ENCODE peak calls at places on chromosomes 2 and 18, in seven cellular contexts. Y is H9, H is IMR-90, Q is mesendoderm, I is kidney, O is fibroblast of lung, F is HCT116. K is an unnamed sample. For H3K4me1, the result is how much of the 10 kb centered on the place peaks cover.

GRCh38 chr2:231494669-231495068 is 30.4 kb upstream of the NCL start:
- DNase-seq in Y (no peak), H (no peak), Q (no peak), F (no peak), O (no peak), I (no peak), K (no peak)

GRCh38 chr18:31596081-31596872 is 4.6 kb downstream of the TTR start:
- DNase-seq in H (no peak), Q (no peak), O (peak), F (no peak), Y (no peak), I (no peak), K (no peak)

GRCh38 chr2:172087780-172088244 is 2.5 kb downstream of the DLX1 start:
- DNase-seq in H (no peak), F (no peak), I (no peak), O (no peak), Y (peak), Q (peak), K (peak)

GRCh38 chr2:9212010-9212638 is 5.5 kb downstream of the ASAP2 start:
- DNase-seq in F (no peak), I (no peak), O (no peak), Y (no peak), H (no peak), Q (no peak), K (no peak)

GRCh38 chr2:190149942-190150341 is 87.4 kb upstream of the MSTN start:
- DNase-seq in H (no peak), Y (peak), F (no peak), O (no peak), Q (no peak), I (no peak), K (peak)

GRCh38 chr2:83578405-83578804 is 880.7 kb downstream of the SUCLG1 start:
- DNase-seq in F (no peak), H (no peak), O (no peak), I (no peak), Q (no peak), Y (no peak), K (no peak)

GRCh38 chr2:136207030-136207623 is 89.2 kb upstream of the CXCR4 start:
- DNase-seq in Q (no peak), Y (no peak), O (no peak), I (no peak), F (no peak), H (no peak), K (no peak)

GRCh38 chr2:121955313-121956211 is 200.1 kb downstream of the TSN start:
- DNase-seq in H (no peak), F (no peak), Y (no peak), O (no peak), I (no peak), Q (no peak), K (peak)

GRCh38 chr18:76380791-76381405 is 114.1 kb downstream of the ZNF516 start:
- DNase-seq in Y (peak), H (no peak), F (peak), O (no peak), I (no peak), Q (peak), K (peak)

GRCh38 chr2:10428355-10428754 is 19.8 kb downstream of the ODC1 start:
- DNase-seq in Y (no peak), O (no peak), F (no peak), H (no peak), Q (no peak), I (no peak), K (no peak)

GRCh38 chr18:76633504-76634259 is 138.6 kb upstream of the ZNF516 start:
- DNase-seq in O (no peak), Q (no peak), I (no peak), Y (no peak), H (no peak), F (no peak), K (no peak)

GRCh38 chr2:167335627-167336026 is 447.3 kb downstream of the XIRP2 start:
- DNase-seq in Y (no peak), H (peak), F (no peak), I (no peak), O (peak), Q (peak), K (no peak)

GRCh38 chr18:23532848-23533247 is 29.5 kb downstream of the RMC1 start:
- DNase-seq in O (no peak), I (no peak), F (no peak), H (no peak), Y (no peak), Q (no peak), K (no peak)

GRCh38 chr18:64972545-64972944 is 778.3 kb upstream of the CDH7 start:
- DNase-seq in F (no peak), H (no peak), O (peak), I (no peak), Q (peak), Y (no peak), K (no peak)

GRCh38 chr2:74845217-74845751 is 11.4 kb downstream of the HK2 start:
- DNase-seq in F (peak), H (peak), Q (peak), O (peak), I (peak), Y (peak), K (peak)

GRCh38 chr2:18465979-18466378 is 94.5 kb downstream of the RDH14 start:
- DNase-seq in Q (no peak), I (no peak), O (no peak), H (peak), F (no peak), Y (no peak), K (no peak)

GRCh38 chr2:96090181-96090500 is 26.2 kb downstream of the ADRA2B start:
- DNase-seq in Y (no peak), Q (no peak), O (no peak), I (no peak), H (no peak), F (no peak), K (peak)

DNA sequence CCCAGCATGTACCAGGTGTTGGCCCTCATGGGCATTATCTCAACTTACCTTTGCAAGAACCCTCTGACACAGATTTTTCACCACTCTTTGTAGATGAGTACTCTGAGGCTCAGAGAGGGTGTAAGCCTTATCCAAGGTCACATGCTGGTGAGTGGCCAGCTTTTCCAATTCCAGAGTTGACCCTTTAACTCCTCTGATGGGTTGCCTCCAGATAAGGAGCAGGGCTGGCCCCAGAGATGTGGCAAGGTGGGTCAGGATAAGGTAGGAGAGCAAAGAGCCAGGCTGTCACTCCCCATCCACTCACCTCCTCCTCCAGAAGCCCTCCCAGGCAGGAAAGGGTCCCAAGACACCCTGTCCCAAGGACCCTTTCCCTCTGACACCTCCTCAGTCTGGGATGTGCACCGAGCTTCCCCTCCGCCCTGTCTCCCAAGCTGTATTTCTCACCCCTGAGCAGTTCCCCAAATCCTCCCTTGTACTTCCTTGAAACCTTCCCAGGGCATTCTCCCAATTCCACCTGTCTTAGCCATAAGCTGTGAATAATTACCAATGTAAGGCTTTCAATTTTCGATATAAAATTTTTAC is 165.9 kb downstream of the ZFP36L2 start:
- DNase-seq in Q (no peak), O (no peak), H (no peak), I (peak), Y (no peak), F (no peak), K (no peak)
- H3K9ac ChIP-seq in Q (no peak), O (no peak), H (no peak), I (no peak), Y (no peak), F (no peak), K (no peak)

GRCh38 chr2:208252766-208253492 is 1.9 kb downstream of the IDH1 start:
- DNase-seq in Y (no peak), O (peak), Q (no peak), H (no peak), I (no peak), F (no peak), K (no peak)

GRCh38 chr2:208255557-208256106 is 761 bp upstream of the IDH1 start:
- DNase-seq in H (no peak), Q (no peak), F (no peak), O (no peak), Y (no peak), I (no peak), K (no peak)

GRCh38 chr2:208254871-208255556 is at the start of gene IDH1:
- DNase-seq in I (peak), F (peak), Y (peak), Q (peak), H (peak), O (peak), K (peak)

GRCh38 chr2:208253518-208254117 is 1.3 kb downstream of the IDH1 start:
- DNase-seq in I (no peak), Y (no peak), O (peak), Q (no peak), H (no peak), F (no peak), K (no peak)

DNA sequence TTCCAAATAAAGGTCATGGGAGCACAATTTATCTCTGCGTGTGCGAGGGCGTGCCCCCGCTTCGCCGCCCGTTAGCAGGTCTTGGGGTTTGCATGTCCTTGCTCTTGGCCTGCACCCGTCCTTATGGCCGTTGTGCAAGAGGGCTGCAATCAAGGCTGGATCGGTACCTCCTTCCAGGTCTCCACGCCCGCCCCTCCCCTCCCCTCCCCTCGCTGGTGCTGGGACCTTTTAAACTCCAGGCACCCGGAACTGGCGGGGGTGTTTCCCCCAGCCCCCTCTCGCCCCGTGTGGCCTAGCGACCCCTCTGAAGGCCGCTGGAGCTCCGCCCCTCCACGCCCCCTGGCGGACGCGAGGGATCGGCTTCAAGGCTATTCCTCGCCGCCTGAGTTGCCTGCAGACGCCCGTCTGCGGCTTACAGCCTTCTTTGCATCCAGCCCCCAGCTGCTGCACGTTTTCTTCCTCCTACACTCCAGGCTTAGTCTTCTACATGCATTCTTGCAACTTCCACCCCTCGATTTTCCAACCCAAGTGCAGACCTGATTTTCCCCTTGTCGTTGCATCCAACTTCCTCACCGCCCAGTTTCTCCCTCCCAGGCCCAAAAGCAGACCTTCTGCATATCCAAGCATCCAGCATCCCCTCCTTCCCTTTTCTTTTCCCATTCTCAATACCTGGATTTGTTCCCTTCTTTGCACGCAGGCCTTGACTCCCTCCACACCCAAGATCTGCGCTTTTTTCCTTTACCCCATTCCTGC is 577 bp downstream of the IDH1 start:
- DNase-seq in Q (peak), F (peak), I (peak), O (peak), H (peak), Y (peak), K (peak)
- H3K4me1 ChIP-seq in Q (under half), F (under half), I (under half), O (under half), H (under half), Y (under half), K (under half)

GRCh38 chr18:27181726-27182125 is 3.4 kb downstream of the CHST9 start:
- DNase-seq in Y (no peak), F (no peak), H (no peak), I (no peak), O (no peak), Q (no peak), K (no peak)
- H3K9ac ChIP-seq in Y (no peak), F (no peak), H (no peak), I (no peak), O (no peak), Q (no peak), K (no peak)

GRCh38 chr2:99695121-99695773 is 205.4 kb upstream of the REV1 start:
- DNase-seq in Y (no peak), Q (no peak), I (no peak), O (no peak), F (no peak), H (no peak), K (no peak)
- H3K4me1 ChIP-seq in Y (under half), Q (under half), I (under half), O (under half), F (under half), H (under half), K (under half)